ENCODE peak calls at places on chromosomes 6 and 20, in nine cellular contexts. D is prostate gland, A is HCT116, Z is gastrocnemius medialis, S is endothelial cell of umbilical vein, G is erythroblast, B is suprapubic skin, I is body of pancreas, H is A549. K is an unnamed sample.

GRCh38 chr6:149445095-149445466 is 39.7 kb downstream of the ZC3H12D start:
- DNase-seq in H (no peak), B (no peak), G (no peak), A (no peak), Z (no peak), I (no peak), D (no peak), S (no peak), K (no peak)

GRCh38 chr20:5172167-5172586 is 45.4 kb downstream of the CDS2 start:
- DNase-seq in H (no peak), S (no peak), A (no peak), D (no peak), I (no peak), Z (no peak), G (no peak), B (no peak), K (no peak)

GRCh38 chr6:96761794-96762193 is 75.5 kb downstream of the GPR63 start:
- DNase-seq in D (no peak), G (no peak), S (no peak), H (no peak), Z (no peak), B (no peak), I (no peak), A (no peak), K (no peak)

GRCh38 chr6:151413372-151414145 is 22.2 kb upstream of the ZBTB2 start:
- DNase-seq in S (no peak), D (no peak), A (no peak), I (no peak), Z (no peak), B (no peak), H (no peak), G (no peak), K (no peak)

GRCh38 chr6:126199482-126199881 is 140.4 kb upstream of the CENPW start:
- DNase-seq in B (no peak), D (no peak), H (no peak), G (peak; percentile 2), I (no peak), Z (no peak), A (no peak), S (no peak), K (no peak)

GRCh38 chr6:3237761-3238662 is 10.6 kb upstream of the TUBB2B start:
- DNase-seq in I (no peak), S (no peak), D (no peak), Z (peak; percentile 47), G (no peak), A (no peak), H (no peak), B (no peak), K (no peak)

GRCh38 chr6:158707120-158707519 is 57.3 kb downstream of the SYTL3 start:
- DNase-seq in Z (peak; percentile 38), I (peak; percentile 55), S (peak; percentile 59), D (no peak), H (peak; percentile 26), B (no peak), A (peak; percentile 89), G (peak; percentile 52), K (peak; percentile 26)

GRCh38 chr6:17352302-17352701 is 41.1 kb upstream of the CAP2 start:
- DNase-seq in A (no peak), I (no peak), D (no peak), G (no peak), B (no peak), H (no peak), S (no peak), Z (no peak), K (no peak)

DNA sequence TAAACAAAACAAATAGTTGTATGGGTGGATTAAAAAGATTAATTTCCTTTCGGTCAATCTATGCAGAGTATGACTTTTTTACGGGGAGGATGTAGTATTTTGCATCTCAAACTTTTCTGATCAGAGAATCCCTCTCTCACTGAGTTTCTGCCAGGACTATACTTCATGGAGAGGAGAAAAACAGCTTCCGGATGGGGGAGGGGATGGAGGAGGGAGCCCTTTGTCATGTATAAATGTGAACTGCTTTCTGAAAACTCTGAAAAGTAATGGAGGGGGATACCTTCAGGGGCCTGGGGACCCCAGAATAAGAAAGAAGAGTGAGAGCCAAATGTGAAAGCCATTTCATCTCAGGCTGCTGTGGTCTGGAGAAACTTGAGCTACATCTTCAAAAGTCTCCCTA is 173.1 kb upstream of the KCNK16 start:
- DNase-seq in S (no peak), H (no peak), I (no peak), D (no peak), G (no peak), A (no peak), B (no peak), Z (no peak), K (no peak)
- TF ChIP-seq POLR2A in S (no peak), H (no peak), I (no peak), D (no peak), G (no peak), A (no peak), B (no peak), Z (no peak), K (no peak)

DNA sequence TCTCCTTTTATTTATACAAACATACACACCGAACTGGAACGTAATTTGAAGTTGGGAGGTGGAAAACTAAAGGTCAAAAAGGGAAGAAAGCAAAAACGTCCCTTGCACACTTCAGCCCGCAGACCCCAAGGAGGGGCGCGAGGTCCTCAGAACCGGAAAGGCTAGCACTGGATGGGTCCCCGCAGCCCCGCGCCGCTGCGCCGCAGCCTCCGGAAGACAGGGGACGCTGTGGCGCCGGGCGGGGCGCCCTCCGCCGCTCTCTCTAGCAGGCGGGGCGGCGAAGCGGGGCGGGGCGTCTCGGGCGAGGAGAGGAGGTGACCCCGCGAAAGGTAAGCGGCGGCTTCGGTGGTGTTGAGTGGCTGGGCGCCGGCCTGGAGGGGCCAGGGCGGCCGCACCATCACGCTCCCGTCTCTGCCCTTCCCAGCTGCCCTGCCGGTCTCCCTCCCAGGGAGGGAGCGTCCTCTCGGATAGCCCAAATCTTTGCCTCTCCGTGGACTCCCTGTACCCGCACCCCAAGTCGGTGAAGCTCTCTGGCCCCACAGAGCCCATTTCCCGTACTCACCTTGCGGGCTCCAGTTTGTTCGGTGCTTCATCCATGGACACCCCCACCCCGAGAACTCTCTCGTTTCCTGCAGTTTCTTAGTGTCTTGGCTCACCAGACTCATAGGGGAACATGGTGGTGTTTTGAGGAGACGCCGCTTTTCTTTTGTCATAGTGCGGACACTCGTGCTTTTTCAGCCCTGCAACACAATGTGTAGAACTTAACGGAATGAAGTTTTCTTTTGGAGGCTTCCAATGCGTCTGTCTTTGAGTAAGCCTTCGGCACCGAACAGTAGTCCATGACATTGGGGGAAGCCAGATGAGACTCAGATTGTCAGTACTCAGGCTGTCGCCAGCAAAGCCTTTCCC is at the start of gene SMIM8:
- DNase-seq in G (peak; percentile 93), H (peak; percentile 64), A (peak; percentile 53), S (peak; percentile 67), I (peak; percentile 91), B (peak; percentile 94), Z (peak; percentile 76), D (peak; percentile 78), K (peak; percentile 76)
- TF ChIP-seq POLR2A in G (peak; percentile 85), H (peak; percentile 76), A (peak; percentile 52), S (peak; percentile 77), I (peak; percentile 73), B (no peak), Z (peak; percentile 14), D (peak; percentile 40), K (peak; percentile 86)

DNA sequence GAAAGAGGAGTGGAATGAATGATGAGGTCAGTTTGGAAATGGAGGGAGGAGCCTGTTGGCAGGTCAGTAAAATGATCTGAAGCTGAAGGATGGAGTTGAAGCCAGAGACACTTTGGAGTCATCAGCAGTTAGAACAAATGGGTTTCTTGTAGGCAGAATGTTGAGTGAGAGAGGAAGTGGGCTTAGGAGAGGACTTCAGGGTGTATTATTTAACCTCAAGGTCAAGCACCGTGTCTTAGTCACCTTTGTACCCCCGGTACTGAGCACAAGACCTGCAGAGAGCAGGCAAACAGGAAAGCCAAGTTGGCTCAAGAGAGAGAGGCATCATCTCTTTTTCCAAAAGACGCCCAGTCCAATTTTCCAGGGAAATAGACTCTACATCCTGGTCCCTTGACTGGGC is 23.3 kb downstream of the C20orf173 start:
- DNase-seq in S (no peak), I (no peak), A (no peak), G (no peak), D (no peak), B (no peak), H (no peak), Z (no peak), K (no peak)
- TF ChIP-seq POLR2A in S (no peak), I (no peak), A (no peak), G (no peak), D (no peak), B (no peak), H (no peak), Z (no peak), K (no peak)

GRCh38 chr6:63635563-63636515 is at the start of gene PHF3:
- DNase-seq in I (peak; percentile 94), S (peak; percentile 87), G (peak; percentile 96), Z (peak; percentile 86), D (peak; percentile 89), B (peak; percentile 91), H (peak; percentile 64), A (peak; percentile 79), K (peak; percentile 73)
- TF ChIP-seq POLR2A in I (peak; percentile 87), S (peak; percentile 60), G (peak; percentile 80), Z (peak; percentile 73), D (peak; percentile 61), B (no peak), H (no peak), A (peak; percentile 35), K (peak; percentile 47)

GRCh38 chr6:6686748-6687601 is 98.5 kb downstream of the LY86 start:
- DNase-seq in H (peak; percentile 88), S (peak; percentile 96), G (peak; percentile 98), D (peak; percentile 69), A (peak; percentile 93), I (peak; percentile 100), B (peak; percentile 94), Z (peak; percentile 91), K (peak; percentile 93)
- TF ChIP-seq POLR2A in H (peak; percentile 65), S (no peak), G (peak; percentile 74), D (no peak), A (peak; percentile 36), I (peak; percentile 83), B (no peak), Z (no peak), K (peak; percentile 41)

GRCh38 chr20:44885392-44886275 is at the start of gene YWHAB:
- DNase-seq in A (peak; percentile 91), Z (peak; percentile 97), G (peak; percentile 97), D (peak; percentile 97), S (peak; percentile 98), I (peak; percentile 98), H (peak; percentile 93), B (peak; percentile 99), K (peak; percentile 87)
- TF ChIP-seq POLR2A in A (peak; percentile 58), Z (peak; percentile 70), G (peak; percentile 72), D (peak; percentile 78), S (peak; percentile 54), I (peak; percentile 87), H (peak; percentile 65), B (no peak), K (peak; percentile 74)

DNA sequence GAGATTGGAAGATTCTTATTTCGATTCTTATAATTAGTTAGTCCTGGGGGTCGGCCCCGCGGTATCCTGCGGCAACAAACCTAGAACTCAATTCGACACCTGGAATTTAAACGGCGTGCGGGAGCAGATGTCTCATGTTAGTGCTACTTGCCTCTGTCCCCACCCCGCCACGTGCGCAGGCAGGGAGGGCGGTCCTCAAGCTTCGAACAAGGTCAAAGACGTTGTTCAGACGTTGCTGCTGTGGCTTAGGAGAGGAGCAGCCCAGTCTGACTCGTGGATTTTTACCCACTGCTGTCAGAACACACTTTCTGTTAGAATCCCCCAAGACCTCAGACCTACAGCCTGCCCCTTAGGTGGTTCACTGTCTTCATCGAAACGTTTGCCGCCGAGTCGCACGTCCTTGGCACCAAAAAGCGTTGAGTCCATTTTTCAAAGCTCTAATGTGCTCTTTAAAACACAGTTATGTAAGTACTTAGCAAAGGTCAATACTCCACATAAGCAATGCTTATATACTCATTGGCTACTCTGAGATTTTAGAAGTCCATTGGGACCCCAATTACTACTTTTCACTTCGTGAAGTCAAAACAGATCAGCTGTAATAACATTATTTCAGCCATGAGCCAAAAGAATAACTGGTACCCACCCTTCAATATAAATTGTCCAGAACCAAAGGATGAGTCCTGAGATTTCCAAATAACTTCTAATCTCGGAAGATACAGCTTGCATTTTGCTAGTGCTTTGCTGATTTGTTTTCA is 2.7 kb upstream of the C6orf62 start:
- DNase-seq in D (peak; percentile 88), A (no peak), S (no peak), Z (no peak), G (no peak), I (peak; percentile 91), B (no peak), H (peak; percentile 61), K (peak; percentile 48)
- TF ChIP-seq POLR2A in D (peak; percentile 72), A (no peak), S (peak; percentile 81), Z (peak; percentile 82), G (peak; percentile 66), I (peak; percentile 96), B (peak; percentile 63), H (peak; percentile 75), K (peak; percentile 65)